ENCODE peak calls at places on chromosome 1, in seven cellular contexts. Q is esophagus squamous epithelium, J is IMR-90, C is adrenal gland, B is body of pancreas, Z is uterus, K is breast epithelium. F is an unnamed sample.
A peak's percentile ranks its signal among the peaks of the same experiment; 100 is the strongest.

GRCh38 chr1:210231846-210232523 is 611 bp upstream of the SERTAD4 start:
- DNase-seq in J (no peak), B (no peak), C (no peak), Z (peak; percentile 59), Q (no peak), K (peak; percentile 26), F (no peak)

GRCh38 chr1:113579256-113580018 is 179.8 kb downstream of the PHTF1 start:
- DNase-seq in K (no peak), Z (no peak), J (peak; percentile 7), C (no peak), Q (no peak), B (no peak), F (no peak)

GRCh38 chr1:226736908-226737818 is 1.9 kb downstream of the ITPKB start:
- DNase-seq in Q (no peak), Z (no peak), K (no peak), B (peak; percentile 39), J (peak; percentile 23), C (peak; percentile 36), F (peak; percentile 32)

GRCh38 chr1:109719337-109719837 is 7.3 kb downstream of the GSTM5 start:
- DNase-seq in Q (no peak), Z (no peak), K (no peak), J (peak; percentile 57), B (no peak), C (no peak), F (no peak)

GRCh38 chr1:236853916-236854601 is 59.0 kb downstream of the MTR start:
- DNase-seq in Z (no peak), Q (no peak), B (no peak), K (no peak), J (peak; percentile 21), C (no peak), F (no peak)

GRCh38 chr1:8317647-8318360 is at the start of gene SLC45A1:
- DNase-seq in K (peak; percentile 55), C (peak; percentile 80), J (peak; percentile 57), Q (no peak), Z (peak; percentile 77), B (peak; percentile 75), F (peak; percentile 70)

GRCh38 chr1:81558291-81559076 is 242.2 kb upstream of the ADGRL2 start:
- DNase-seq in J (no peak), C (no peak), Q (no peak), Z (no peak), K (no peak), B (no peak), F (no peak)

GRCh38 chr1:180734366-180734765 is 102.5 kb downstream of the XPR1 start:
- DNase-seq in K (no peak), C (no peak), Q (no peak), J (no peak), Z (no peak), B (no peak), F (no peak)

GRCh38 chr1:16478091-16478490 is 36.0 kb downstream of the RNU1-1 start:
- DNase-seq in B (no peak), Q (no peak), C (no peak), K (no peak), J (no peak), Z (no peak), F (no peak)

GRCh38 chr1:171167785-171168184 is 17.3 kb upstream of the FMO2 start:
- DNase-seq in K (no peak), Z (no peak), Q (no peak), B (no peak), J (no peak), C (no peak), F (no peak)

GRCh38 chr1:147726161-147726560 is 34.2 kb downstream of the GJA5 start:
- DNase-seq in B (no peak), Q (no peak), Z (no peak), C (no peak), J (no peak), K (no peak), F (no peak)

GRCh38 chr1:232562855-232563510 is 67.0 kb downstream of the SIPA1L2 start:
- DNase-seq in Q (no peak), Z (no peak), J (no peak), K (no peak), B (no peak), C (no peak), F (no peak)

GRCh38 chr1:185152187-185152767 is 4.5 kb downstream of the TRMT1L start:
- DNase-seq in C (no peak), B (no peak), Z (no peak), Q (no peak), J (no peak), K (no peak), F (no peak)

GRCh38 chr1:236129315-236129714 is 13.0 kb upstream of the GPR137B start:
- DNase-seq in C (no peak), B (no peak), Q (no peak), Z (no peak), J (no peak), K (no peak), F (no peak)

GRCh38 chr1:111856411-111857135 is 100.9 kb downstream of the DDX20 start:
- DNase-seq in Z (no peak), J (no peak), C (no peak), K (no peak), Q (no peak), B (no peak), F (no peak)

GRCh38 chr1:6316240-6317100 is 55.6 kb upstream of the GPR153 start:
- DNase-seq in K (no peak), C (no peak), Q (no peak), J (no peak), Z (peak; percentile 24), B (no peak), F (no peak)

GRCh38 chr1:88801575-88802208 is 89.7 kb downstream of the GTF2B start:
- DNase-seq in Z (no peak), C (no peak), B (no peak), K (no peak), Q (no peak), J (peak; percentile 42), F (peak; percentile 28)

GRCh38 chr1:185017338-185017737 is 28.0 kb upstream of the RNF2 start:
- DNase-seq in J (peak; percentile 94), K (no peak), Z (no peak), C (no peak), B (no peak), Q (no peak), F (no peak)

GRCh38 chr1:11977625-11978024 is 2.6 kb upstream of the MFN2 start:
- DNase-seq in C (no peak), Q (no peak), K (no peak), Z (no peak), B (no peak), J (peak; percentile 32), F (no peak)

GRCh38 chr1:32032287-32032639 is 18.6 kb downstream of the KHDRBS1 start:
- DNase-seq in C (no peak), Z (no peak), B (no peak), J (no peak), Q (no peak), K (no peak), F (no peak)

GRCh38 chr1:175922254-175922881 is 179.0 kb upstream of the TNR start:
- DNase-seq in Z (no peak), Q (no peak), K (no peak), J (no peak), C (no peak), B (no peak), F (no peak)

GRCh38 chr1:110056776-110057175 is 13.7 kb downstream of the ALX3 start:
- DNase-seq in K (peak; percentile 30), J (peak; percentile 73), B (no peak), C (peak; percentile 53), Z (no peak), Q (no peak), F (no peak)

GRCh38 chr1:234724517-234725176 is 114.7 kb upstream of the IRF2BP2 start:
- DNase-seq in J (no peak), B (peak; percentile 85), Q (no peak), C (peak; percentile 80), Z (peak; percentile 85), K (no peak), F (peak; percentile 89)

GRCh38 chr1:168454211-168454815 is 89.5 kb downstream of the XCL2 start:
- DNase-seq in Z (no peak), B (no peak), Q (no peak), J (peak; percentile 66), K (no peak), C (no peak), F (no peak)

GRCh38 chr1:173002891-173003582 is 47.7 kb downstream of the TNFSF18 start:
- DNase-seq in J (peak; percentile 80), C (peak; percentile 32), Q (no peak), Z (no peak), B (no peak), K (no peak), F (no peak)

GRCh38 chr1:63828322-63829044 is 54.7 kb downstream of the ROR1 start:
- DNase-seq in K (no peak), J (no peak), B (no peak), C (no peak), Q (no peak), Z (no peak), F (no peak)

GRCh38 chr1:103583887-103584286 is 12.5 kb downstream of the AMY2B start:
- DNase-seq in B (no peak), K (no peak), Z (no peak), Q (no peak), C (no peak), J (no peak), F (no peak)

GRCh38 chr1:213008564-213008963 is 7.1 kb downstream of the ANGEL2 start:
- DNase-seq in Q (no peak), K (no peak), B (no peak), C (no peak), J (no peak), Z (no peak), F (no peak)
- H3K36me3 ChIP-seq in Q (no peaks in the 10 kb centered on the region), K (no peaks in the 10 kb centered on the region), B (peaks cover 6% of the 10 kb centered on the region), C (peaks cover 47% of the 10 kb centered on the region), J (peaks cover 12% of the 10 kb centered on the region), Z (no peaks in the 10 kb centered on the region), F (peaks cover 21% of the 10 kb centered on the region)

DNA sequence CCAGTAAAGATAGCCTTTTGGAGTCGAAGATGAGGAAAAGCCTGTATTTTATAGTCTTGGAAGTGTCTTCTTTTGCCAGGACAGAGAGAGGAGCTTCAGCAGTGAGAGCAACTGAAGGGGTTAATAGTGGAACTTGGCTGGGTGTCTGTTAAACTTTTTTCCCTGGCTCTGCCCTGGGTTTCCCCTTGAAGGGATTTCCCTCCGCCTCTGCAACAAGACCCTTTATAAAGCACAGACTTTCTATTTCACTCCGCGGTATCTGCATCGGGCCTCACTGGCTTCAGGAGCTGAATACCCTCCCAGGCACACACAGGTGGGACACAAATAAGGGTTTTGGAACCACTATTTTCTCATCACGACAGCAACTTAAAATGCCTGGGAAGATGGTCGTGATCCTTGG is at the start of gene VCAM1:
- DNase-seq in Z (no peak), K (no peak), B (peak; percentile 27), Q (no peak), J (peak; percentile 57), C (peak; percentile 29), F (no peak)
- TF ChIP-seq POLR2A in Z (no peak), K (no peak), B (peak; percentile 45), Q (no peak), J (peak; percentile 69), C (peak; percentile 56), F (no peak)

GRCh38 chr1:99670583-99670982 is 24.7 kb downstream of the PALMD start:
- DNase-seq in K (no peak), J (no peak), Q (no peak), Z (no peak), C (no peak), B (no peak), F (no peak)
- H3K4me3 ChIP-seq in K (no peak overlapping the region), J (no peak overlapping the region), Q (no peak overlapping the region), Z (no peak overlapping the region), C (no peak overlapping the region), B (no peak overlapping the region), F (no peak overlapping the region)

DNA sequence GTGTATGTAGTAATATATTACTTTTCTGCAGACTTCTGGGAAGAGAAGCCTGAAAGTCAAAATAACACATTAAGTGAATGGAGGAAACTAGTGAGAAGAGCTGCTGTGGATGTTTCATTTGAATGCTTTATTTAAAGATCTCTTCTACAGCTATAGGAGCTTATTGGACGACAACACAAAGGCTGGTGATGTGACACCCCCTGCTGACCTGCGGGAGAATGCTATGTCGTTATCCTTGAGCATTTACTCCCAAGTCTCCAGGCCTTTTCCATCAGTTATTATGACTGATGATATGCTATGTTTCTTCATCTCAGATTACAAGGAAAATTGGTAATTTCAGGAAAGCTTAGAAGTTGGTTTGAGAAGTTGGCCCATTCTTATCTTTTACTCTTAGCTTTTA is 22.3 kb upstream of the PLA2G4A start:
- DNase-seq in C (no peak), J (peak; percentile 24), Z (no peak), K (no peak), Q (no peak), B (peak; percentile 6), F (no peak)
- H3K36me3 ChIP-seq in C (no peaks in the 10 kb centered on the region), J (no peaks in the 10 kb centered on the region), Z (no peaks in the 10 kb centered on the region), K (no peaks in the 10 kb centered on the region), Q (no peaks in the 10 kb centered on the region), B (no peaks in the 10 kb centered on the region), F (no peaks in the 10 kb centered on the region)

F was measured in thyroid gland.